ENCODE peak calls at places on chromosomes 12 and 14, in ten cellular contexts. E is mucosa of descending colon, K is sigmoid colon, T is pancreas, L is A673, U is lower lobe of right lung, Z is mesendoderm, P is neural progenitor cell, F is left lung, V is upper lobe of left lung. M is an unnamed sample.

GRCh38 chr14:103887557-103888115 is 40.3 kb upstream of the PPP1R13B start:
- DNase-seq in U (no peak), V (no peak), L (no peak), Z (no peak), F (no peak), P (no peak), K (no peak), E (no peak), T (no peak), M (no peak)

GRCh38 chr12:19439059-19440018 is at the start of gene AEBP2:
- DNase-seq in U (peak; percentile 95), V (peak; percentile 92), Z (peak; percentile 94), P (peak; percentile 92), E (peak; percentile 95), T (peak; percentile 92), L (peak; percentile 97), F (peak; percentile 94), K (peak; percentile 98), M (peak; percentile 94)

GRCh38 chr12:57846285-57846576 is 298 bp downstream of the CTDSP2 start:
- DNase-seq in F (no peak), E (no peak), L (no peak), P (no peak), V (no peak), U (no peak), T (no peak), K (no peak), Z (peak; percentile 72), M (no peak)

GRCh38 chr12:112199136-112199535 is 73.8 kb downstream of the TRAFD1 start:
- DNase-seq in Z (peak; percentile 37), K (no peak), F (no peak), P (no peak), L (no peak), T (no peak), V (no peak), U (no peak), E (no peak), M (no peak)

GRCh38 chr12:108611884-108612415 is 14.1 kb upstream of the TMEM119 start:
- DNase-seq in K (no peak), Z (peak; percentile 83), L (peak; percentile 54), P (peak; percentile 68), U (no peak), V (no peak), F (no peak), E (no peak), T (no peak), M (peak; percentile 100)

GRCh38 chr12:111274820-111275219 is 94.1 kb downstream of the PHETA1 start:
- DNase-seq in K (no peak), V (no peak), L (peak; percentile 45), Z (peak; percentile 48), T (no peak), E (no peak), U (no peak), P (peak; percentile 33), F (no peak), M (no peak)

GRCh38 chr12:117069926-117070900 is 29.0 kb downstream of the TESC start:
- DNase-seq in T (no peak), Z (peak; percentile 44), V (peak; percentile 64), E (no peak), K (no peak), P (peak; percentile 37), L (no peak), U (peak; percentile 53), F (peak; percentile 51), M (no peak)

GRCh38 chr12:97764700-97765099 is 302.1 kb downstream of the RMST start:
- DNase-seq in V (no peak), K (no peak), U (no peak), T (no peak), P (no peak), F (no peak), Z (no peak), E (no peak), L (no peak), M (no peak)

GRCh38 chr12:11543513-11544168 is 105.8 kb upstream of the ETV6 start:
- DNase-seq in L (no peak), F (no peak), K (no peak), P (no peak), T (no peak), V (no peak), E (no peak), Z (no peak), U (no peak), M (no peak)

GRCh38 chr14:54451178-54451601 is 10.0 kb upstream of the CNIH1 start:
- DNase-seq in E (no peak), V (no peak), F (no peak), L (no peak), P (no peak), Z (no peak), T (no peak), K (no peak), U (no peak), M (no peak)

GRCh38 chr14:22131749-22132476 is 457.1 kb downstream of the DAD1 start:
- DNase-seq in E (no peak), K (no peak), L (peak; percentile 55), T (no peak), P (peak; percentile 24), F (no peak), U (no peak), Z (peak; percentile 59), V (no peak), M (no peak)

GRCh38 chr12:121819212-121819949 is 15.6 kb downstream of the SETD1B start:
- DNase-seq in U (no peak), T (no peak), V (no peak), E (peak; percentile 44), L (no peak), Z (no peak), P (no peak), F (no peak), K (peak; percentile 62), M (no peak)
- H3K36me3 ChIP-seq in U (peaks cover 97% of the 10 kb centered on the region), T (peaks cover 81% of the 10 kb centered on the region), V (peaks cover 100% of the 10 kb centered on the region), E (peaks cover 16% of the 10 kb centered on the region), L (peaks cover 63% of the 10 kb centered on the region), Z (peaks cover 23% of the 10 kb centered on the region), P (no peaks in the 10 kb centered on the region), F (no peaks in the 10 kb centered on the region), K (peaks cover 68% of the 10 kb centered on the region), M (peaks cover 81% of the 10 kb centered on the region)

GRCh38 chr12:3537916-3538690 is 47.1 kb downstream of the PRMT8 start:
- DNase-seq in K (no peak), T (no peak), L (no peak), P (no peak), F (no peak), V (no peak), U (no peak), Z (no peak), E (no peak), M (no peak)
- H3K4me1 ChIP-seq in K (no peaks in the 10 kb centered on the region), T (no peaks in the 10 kb centered on the region), L (no peaks in the 10 kb centered on the region), P (peaks cover 12% of the 10 kb centered on the region), F (no peaks in the 10 kb centered on the region), V (no peaks in the 10 kb centered on the region), U (peaks cover 11% of the 10 kb centered on the region), Z (no peaks in the 10 kb centered on the region), E (no peaks in the 10 kb centered on the region), M (no peaks in the 10 kb centered on the region)

GRCh38 chr12:39605996-39606395 is 13.6 kb downstream of the ABCD2 start:
- DNase-seq in E (no peak), T (no peak), K (no peak), P (no peak), V (no peak), U (no peak), Z (peak; percentile 62), F (no peak), L (no peak), M (no peak)
- H3K36me3 ChIP-seq in E (no peaks in the 10 kb centered on the region), T (no peaks in the 10 kb centered on the region), K (no peaks in the 10 kb centered on the region), P (no peaks in the 10 kb centered on the region), V (no peaks in the 10 kb centered on the region), U (no peaks in the 10 kb centered on the region), Z (no peaks in the 10 kb centered on the region), F (no peaks in the 10 kb centered on the region), L (no peaks in the 10 kb centered on the region), M (no peaks in the 10 kb centered on the region)

DNA sequence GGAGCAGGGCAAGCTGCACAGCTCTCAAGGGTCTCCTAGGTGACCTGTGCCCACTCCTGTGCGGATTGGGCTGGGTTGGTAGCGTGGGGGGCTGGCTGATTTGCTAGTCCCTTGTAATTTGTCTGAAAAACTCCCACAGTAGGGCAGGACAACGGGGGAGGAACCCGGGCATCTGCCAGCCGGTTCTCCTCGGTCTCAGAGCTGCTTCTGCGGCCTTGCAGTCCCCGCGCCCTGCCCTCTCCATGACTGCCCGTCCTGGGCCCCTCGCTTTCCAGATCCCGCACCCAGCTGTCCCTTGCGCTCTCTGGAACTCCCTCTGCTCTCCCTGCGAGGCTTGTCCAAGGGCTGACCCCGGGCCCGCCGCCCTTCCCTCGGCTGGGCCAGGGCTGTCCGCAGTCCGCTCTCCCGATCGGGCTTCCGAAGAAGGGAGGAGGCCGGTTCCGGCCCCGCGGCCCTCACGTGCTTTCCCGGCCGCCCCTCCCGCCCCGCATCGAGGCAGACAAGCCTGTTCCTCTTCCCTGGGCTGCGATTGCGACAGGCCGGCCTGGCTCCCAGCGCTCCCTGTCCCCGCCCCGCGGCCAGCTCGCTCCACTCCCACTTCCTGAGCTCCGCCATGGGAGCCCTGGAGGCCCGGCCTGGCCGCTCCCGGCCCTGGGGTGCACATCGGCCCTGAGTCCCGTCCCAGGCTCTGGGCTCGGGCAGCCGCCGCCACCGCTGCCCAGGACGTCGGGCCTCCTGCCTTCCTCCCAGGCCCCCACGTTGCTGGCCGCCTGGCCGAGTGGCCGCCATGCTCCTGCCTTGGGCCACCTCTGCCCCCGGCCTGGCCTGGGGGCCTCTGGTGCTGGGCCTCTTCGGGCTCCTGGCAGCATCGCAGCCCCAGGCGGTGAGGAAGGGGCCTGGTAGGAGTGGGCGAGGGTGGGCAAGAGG is at the start of gene LTBR:
- DNase-seq in U (peak; percentile 98), P (peak; percentile 49), E (peak; percentile 97), V (peak; percentile 99), T (peak; percentile 96), K (peak; percentile 99), F (peak; percentile 97), L (peak; percentile 86), Z (peak; percentile 91), M (peak; percentile 89)
- H3K4me1 ChIP-seq in U (peaks cover 59% of the 10 kb centered on the region), P (peaks cover 25% of the 10 kb centered on the region), E (peaks cover 19% of the 10 kb centered on the region), V (peaks cover 51% of the 10 kb centered on the region), T (peaks cover 4% of the 10 kb centered on the region), K (peaks cover 3% of the 10 kb centered on the region), F (peaks cover 81% of the 10 kb centered on the region), L (peaks cover 7% of the 10 kb centered on the region), Z (peaks cover 2% of the 10 kb centered on the region), M (peaks cover 23% of the 10 kb centered on the region)